ENCODE peak calls at places on chromosomes 3 and 15, in six cellular contexts. P is H1, L is trophoblast cell, C is IMR-90, I is neuronal stem cell, A is mesenchymal stem cell. T is an unnamed sample.

GRCh38 chr15:91515188-91515754 is 338.2 kb upstream of the SLCO3A1 start:
- DNase-seq in P (no peak), L (no peak), C (peak; percentile 92), I (no peak), A (no peak), T (no peak)

GRCh38 chr3:169058681-169059080 is 604.8 kb downstream of the MECOM start:
- DNase-seq in P (no peak), L (no peak), C (no peak), I (no peak), A (no peak), T (no peak)

GRCh38 chr3:97971679-97972567 is at the start of gene RIOX2:
- DNase-seq in P (no peak), L (peak; percentile 98), C (peak; percentile 62), I (peak; percentile 40), A (peak; percentile 71), T (peak; percentile 69)

GRCh38 chr3:58570851-58571250 is 6.3 kb downstream of the FAM107A start:
- DNase-seq in P (no peak), L (no peak), C (no peak), I (no peak), A (no peak), T (peak; percentile 10)

GRCh38 chr3:153484842-153485241 is 322.8 kb downstream of the RAP2B start:
- DNase-seq in P (no peak), L (no peak), C (no peak), I (no peak), A (no peak), T (no peak)

GRCh38 chr3:145952541-145952940 is 208.4 kb downstream of the PLOD2 start:
- DNase-seq in P (no peak), L (no peak), C (peak; percentile 57), I (no peak), A (peak; percentile 8), T (no peak)

GRCh38 chr3:148797822-148798221 is 29.8 kb upstream of the CPB1 start:
- DNase-seq in P (no peak), L (no peak), C (no peak), I (no peak), A (no peak), T (no peak)

GRCh38 chr3:127172670-127173515 is 20.0 kb upstream of the PRR23E start:
- DNase-seq in P (no peak), L (no peak), C (peak; percentile 53), I (no peak), A (peak; percentile 77), T (peak; percentile 45)

GRCh38 chr3:186046838-186047237 is 62.1 kb downstream of the ETV5 start:
- DNase-seq in P (no peak), L (no peak), C (no peak), I (no peak), A (no peak), T (no peak)
- H3K79me1 ChIP-seq in P (no peaks in the 10 kb centered on the region), L (no peaks in the 10 kb centered on the region), C (no peaks in the 10 kb centered on the region), I (no peaks in the 10 kb centered on the region), A (peaks cover 5% of the 10 kb centered on the region), T (no peaks in the 10 kb centered on the region)

GRCh38 chr15:99495430-99496301 is 70.1 kb upstream of the MEF2A start:
- DNase-seq in P (no peak), L (no peak), C (peak; percentile 24), I (no peak), A (no peak), T (no peak)
- H2AFZ ChIP-seq in P (no peak overlapping the region), L (no peak overlapping the region), C (peak overlapping the region; percentile 92), I (peak overlapping the region; percentile 85), A (peak overlapping the region; percentile 72), T (no peak overlapping the region)

DNA sequence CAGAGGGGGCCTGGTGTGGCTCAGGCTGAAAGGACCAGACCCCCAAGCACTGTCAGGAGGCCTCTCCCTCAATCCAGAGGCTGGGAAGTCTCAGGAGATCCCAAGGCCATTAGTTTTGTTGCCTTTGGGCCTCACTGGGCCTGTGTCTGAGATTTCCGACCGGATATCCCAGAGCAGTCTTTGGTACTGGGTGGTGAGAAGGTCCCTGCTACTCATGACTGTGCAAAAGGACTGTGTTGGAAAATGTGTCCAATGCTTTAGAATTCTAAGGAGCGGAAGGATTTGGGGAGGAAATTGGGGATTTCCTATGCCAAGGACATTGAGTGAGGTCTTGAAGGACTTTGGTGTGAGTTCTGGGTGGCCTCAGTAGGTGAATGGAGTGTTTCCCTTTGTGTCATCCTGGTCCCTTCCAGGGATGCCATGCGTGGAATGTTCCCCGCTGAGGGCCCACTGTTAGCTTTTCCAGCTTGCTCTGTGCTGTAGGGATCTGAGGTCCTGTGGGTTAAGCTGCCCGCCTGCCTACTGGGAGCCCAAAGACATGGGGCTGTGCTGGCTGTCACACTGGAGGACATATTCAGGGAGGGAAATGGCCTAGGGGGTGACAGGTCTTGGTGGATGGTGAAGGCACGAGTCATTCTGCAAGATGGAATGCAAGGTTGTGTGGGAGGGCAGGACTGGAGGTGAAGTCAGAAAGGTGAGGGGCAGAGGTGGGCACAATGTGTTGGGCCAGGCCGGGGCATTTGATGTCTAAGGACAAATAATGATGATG is 16.4 kb downstream of the SMAD6 start:
- DNase-seq in P (no peak), L (no peak), C (no peak), I (no peak), A (no peak), T (no peak)
- H3K79me1 ChIP-seq in P (peaks cover 3% of the 10 kb centered on the region), L (peaks cover 3% of the 10 kb centered on the region), C (peaks cover 89% of the 10 kb centered on the region), I (no peaks in the 10 kb centered on the region), A (peaks cover 37% of the 10 kb centered on the region), T (no peaks in the 10 kb centered on the region)

GRCh38 chr15:48657891-48658591 is 12.5 kb upstream of the FBN1 start:
- DNase-seq in P (no peak), L (no peak), C (no peak), I (no peak), A (no peak), T (no peak)
- H2AFZ ChIP-seq in P (no peak overlapping the region), L (no peak overlapping the region), C (peak overlapping the region; percentile 9), I (peak overlapping the region; percentile 45), A (no peak overlapping the region), T (no peak overlapping the region)

T was measured in H9.